ENCODE peak calls at places on chromosomes 1 and 21, in four cellular contexts. One of them, this sample, is unnamed.
A peak's percentile ranks its signal among the peaks of the same experiment; 100 is the strongest.

GRCh38 chr1:97350241-97350640 is 570.6 kb downstream of the DPYD start:
- DNase-seq in left ventricle myocardium inferior: no peak
- DNase-seq in cardiac muscle cell: no peak
- DNase-seq in tibial artery: no peak
- DNase-seq in this sample: no peak

GRCh38 chr1:23529146-23530088 is 1.6 kb downstream of the E2F2 start:
- DNase-seq in cardiac muscle cell: no peak
- DNase-seq in left ventricle myocardium inferior: no peak
- DNase-seq in tibial artery: no peak
- DNase-seq in this sample: no peak

GRCh38 chr1:44008259-44008658 is 16.9 kb downstream of the CCDC24 start:
- DNase-seq in cardiac muscle cell: no peak
- DNase-seq in tibial artery: no peak
- DNase-seq in left ventricle myocardium inferior: no peak
- DNase-seq in this sample: no peak

GRCh38 chr1:47637111-47637685 is 199.4 kb downstream of the FOXD2 start:
- DNase-seq in cardiac muscle cell: peak; percentile 50
- DNase-seq in left ventricle myocardium inferior: no peak
- DNase-seq in tibial artery: no peak
- DNase-seq in this sample: no peak

GRCh38 chr1:61743432-61743705 is 1.1 kb downstream of the PATJ start:
- DNase-seq in left ventricle myocardium inferior: no peak
- DNase-seq in cardiac muscle cell: no peak
- DNase-seq in tibial artery: no peak
- DNase-seq in this sample: no peak

GRCh38 chr1:63886348-63886747 is 112.5 kb downstream of the ROR1 start:
- DNase-seq in left ventricle myocardium inferior: no peak
- DNase-seq in cardiac muscle cell: no peak
- DNase-seq in tibial artery: no peak
- DNase-seq in this sample: no peak

GRCh38 chr1:60984066-60984799 is 98.1 kb upstream of the NFIA start:
- DNase-seq in left ventricle myocardium inferior: peak; percentile 57
- DNase-seq in cardiac muscle cell: peak; percentile 63
- DNase-seq in tibial artery: peak; percentile 81
- DNase-seq in this sample: no peak

GRCh38 chr1:28115267-28115666 is 26.9 kb upstream of the EYA3 start:
- DNase-seq in tibial artery: peak; percentile 33
- DNase-seq in cardiac muscle cell: peak; percentile 62
- DNase-seq in left ventricle myocardium inferior: no peak
- DNase-seq in this sample: no peak

GRCh38 chr1:63320024-63320799 is 2.2 kb upstream of the FOXD3 start:
- DNase-seq in left ventricle myocardium inferior: no peak
- DNase-seq in cardiac muscle cell: no peak
- DNase-seq in tibial artery: no peak
- DNase-seq in this sample: no peak

GRCh38 chr1:94769551-94769950 is 50.6 kb upstream of the SLC44A3 start:
- DNase-seq in left ventricle myocardium inferior: no peak
- DNase-seq in tibial artery: no peak
- DNase-seq in cardiac muscle cell: no peak
- DNase-seq in this sample: no peak

GRCh38 chr1:177256153-177256814 is 85.5 kb downstream of the BRINP2 start:
- DNase-seq in tibial artery: peak; percentile 28
- DNase-seq in left ventricle myocardium inferior: peak; percentile 52
- DNase-seq in cardiac muscle cell: peak; percentile 97
- DNase-seq in this sample: peak; percentile 93

GRCh38 chr1:58398714-58399113 is 147.8 kb downstream of the OMA1 start:
- DNase-seq in cardiac muscle cell: no peak
- DNase-seq in tibial artery: no peak
- DNase-seq in left ventricle myocardium inferior: no peak
- DNase-seq in this sample: no peak

GRCh38 chr21:15051652-15052554 is 12.9 kb downstream of the NRIP1 start:
- DNase-seq in cardiac muscle cell: peak; percentile 53
- DNase-seq in left ventricle myocardium inferior: no peak
- DNase-seq in tibial artery: no peak
- DNase-seq in this sample: no peak

GRCh38 chr21:42651515-42652401 is 1.7 kb upstream of the PDE9A start:
- DNase-seq in cardiac muscle cell: no peak
- DNase-seq in left ventricle myocardium inferior: peak; percentile 17
- DNase-seq in tibial artery: no peak
- DNase-seq in this sample: no peak

GRCh38 chr1:213070399-213070798 is 19.4 kb downstream of the RPS6KC1 start:
- DNase-seq in cardiac muscle cell: peak; percentile 85
- DNase-seq in left ventricle myocardium inferior: no peak
- DNase-seq in tibial artery: no peak
- DNase-seq in this sample: no peak

GRCh38 chr1:40092811-40093617 is 4.0 kb downstream of the PPT1 start:
- DNase-seq in tibial artery: no peak
- DNase-seq in cardiac muscle cell: peak; percentile 29
- DNase-seq in left ventricle myocardium inferior: no peak
- DNase-seq in this sample: no peak

GRCh38 chr1:21550097-21550496 is 40.9 kb downstream of the ALPL start:
- DNase-seq in left ventricle myocardium inferior: no peak
- DNase-seq in cardiac muscle cell: peak; percentile 49
- DNase-seq in tibial artery: no peak
- DNase-seq in this sample: no peak

GRCh38 chr21:28193189-28193588 is 799.5 kb downstream of the LTN1 start:
- DNase-seq in cardiac muscle cell: no peak
- DNase-seq in left ventricle myocardium inferior: no peak
- DNase-seq in tibial artery: no peak
- DNase-seq in this sample: no peak

GRCh38 chr1:15417365-15417934 is 7.8 kb downstream of the EFHD2 start:
- DNase-seq in tibial artery: peak; percentile 54
- DNase-seq in cardiac muscle cell: peak; percentile 42
- DNase-seq in left ventricle myocardium inferior: no peak
- DNase-seq in this sample: no peak

GRCh38 chr1:117658676-117659075 is 52.8 kb downstream of the TENT5C start:
- DNase-seq in left ventricle myocardium inferior: no peak
- DNase-seq in cardiac muscle cell: no peak
- DNase-seq in tibial artery: no peak
- DNase-seq in this sample: no peak

GRCh38 chr1:39105841-39106765 is 80.0 kb downstream of the NDUFS5 start:
- DNase-seq in cardiac muscle cell: peak; percentile 65
- DNase-seq in left ventricle myocardium inferior: peak; percentile 48
- DNase-seq in tibial artery: peak; percentile 51
- DNase-seq in this sample: no peak

GRCh38 chr1:79974659-79975058 is 968.1 kb upstream of the ADGRL4 start:
- DNase-seq in cardiac muscle cell: no peak
- DNase-seq in tibial artery: no peak
- DNase-seq in left ventricle myocardium inferior: no peak
- DNase-seq in this sample: no peak

GRCh38 chr1:85333186-85333585 is 56.8 kb upstream of the BCL10 start:
- DNase-seq in cardiac muscle cell: no peak
- DNase-seq in left ventricle myocardium inferior: no peak
- DNase-seq in tibial artery: no peak
- DNase-seq in this sample: no peak

GRCh38 chr1:85334962-85335361 is 58.5 kb upstream of the BCL10 start:
- DNase-seq in tibial artery: no peak
- DNase-seq in cardiac muscle cell: peak; percentile 39
- DNase-seq in left ventricle myocardium inferior: no peak
- DNase-seq in this sample: no peak

GRCh38 chr1:85330711-85331290 is 54.4 kb upstream of the BCL10 start:
- DNase-seq in tibial artery: no peak
- DNase-seq in left ventricle myocardium inferior: peak; percentile 34
- DNase-seq in cardiac muscle cell: peak; percentile 96
- DNase-seq in this sample: no peak

GRCh38 chr1:85330206-85330605 is 53.8 kb upstream of the BCL10 start:
- DNase-seq in cardiac muscle cell: peak; percentile 90
- DNase-seq in tibial artery: no peak
- DNase-seq in left ventricle myocardium inferior: no peak
- DNase-seq in this sample: no peak

GRCh38 chr1:85332575-85332974 is 56.1 kb upstream of the BCL10 start:
- DNase-seq in left ventricle myocardium inferior: no peak
- DNase-seq in tibial artery: no peak
- DNase-seq in cardiac muscle cell: no peak
- DNase-seq in this sample: no peak
- H3K4me1 ChIP-seq in left ventricle myocardium inferior: peaks cover 35% of the 10 kb centered on the region
- H3K4me1 ChIP-seq in tibial artery: peaks cover 25% of the 10 kb centered on the region
- H3K4me1 ChIP-seq in cardiac muscle cell: no peaks in the 10 kb centered on the region
- H3K4me1 ChIP-seq in this sample: peaks cover 32% of the 10 kb centered on the region

GRCh38 chr1:230851291-230851691 is 17.0 kb downstream of the C1orf198 start:
- DNase-seq in left ventricle myocardium inferior: no peak
- DNase-seq in tibial artery: no peak
- DNase-seq in cardiac muscle cell: peak; percentile 74
- DNase-seq in this sample: no peak
- H3K27ac ChIP-seq in left ventricle myocardium inferior: peak overlapping the region; percentile 91
- H3K27ac ChIP-seq in tibial artery: peak overlapping the region; percentile 89
- H3K27ac ChIP-seq in cardiac muscle cell: peak overlapping the region; percentile 97
- H3K27ac ChIP-seq in this sample: no peak overlapping the region

DNA sequence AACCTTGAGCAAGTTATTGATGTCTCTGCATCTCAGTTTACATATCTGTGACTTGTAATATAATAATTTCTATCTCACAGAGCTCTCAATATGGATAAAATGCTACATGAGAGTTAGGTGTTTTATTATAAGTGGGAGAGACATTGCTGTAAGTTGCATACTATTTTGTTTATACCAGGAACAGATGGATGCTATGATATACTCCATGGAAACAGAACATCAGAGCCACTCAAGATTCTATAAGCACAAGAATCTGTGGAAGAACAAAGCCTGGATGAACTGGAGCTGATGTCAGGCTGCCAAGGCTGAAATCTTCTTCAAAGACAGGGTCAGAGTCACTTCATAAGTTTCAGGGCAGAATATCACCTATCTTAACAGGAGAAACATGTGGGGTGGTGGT is 30.2 kb downstream of the DUSP10 start:
- DNase-seq in left ventricle myocardium inferior: no peak
- DNase-seq in cardiac muscle cell: no peak
- DNase-seq in tibial artery: no peak
- DNase-seq in this sample: no peak
- H3K4me1 ChIP-seq in left ventricle myocardium inferior: peaks cover 31% of the 10 kb centered on the region
- H3K4me1 ChIP-seq in cardiac muscle cell: peaks cover 35% of the 10 kb centered on the region
- H3K4me1 ChIP-seq in tibial artery: no peaks in the 10 kb centered on the region
- H3K4me1 ChIP-seq in this sample: peaks cover 5% of the 10 kb centered on the region

GRCh38 chr1:51724797-51725196 is 107.9 kb downstream of the OSBPL9 start:
- DNase-seq in left ventricle myocardium inferior: no peak
- DNase-seq in cardiac muscle cell: no peak
- DNase-seq in tibial artery: no peak
- DNase-seq in this sample: no peak

GRCh38 chr1:51729824-51730284 is 113.0 kb downstream of the OSBPL9 start:
- DNase-seq in cardiac muscle cell: peak; percentile 33
- DNase-seq in left ventricle myocardium inferior: no peak
- DNase-seq in tibial artery: no peak
- DNase-seq in this sample: no peak

GRCh38 chr1:51728611-51729155 is 111.8 kb downstream of the OSBPL9 start:
- DNase-seq in cardiac muscle cell: no peak
- DNase-seq in left ventricle myocardium inferior: no peak
- DNase-seq in tibial artery: no peak
- DNase-seq in this sample: no peak

GRCh38 chr1:51729156-51729823 is 112.4 kb downstream of the OSBPL9 start:
- DNase-seq in cardiac muscle cell: peak; percentile 95
- DNase-seq in left ventricle myocardium inferior: peak; percentile 91
- DNase-seq in tibial artery: peak; percentile 77
- DNase-seq in this sample: no peak

GRCh38 chr1:51726544-51727225 is 109.8 kb downstream of the OSBPL9 start:
- DNase-seq in cardiac muscle cell: no peak
- DNase-seq in tibial artery: no peak
- DNase-seq in left ventricle myocardium inferior: no peak
- DNase-seq in this sample: no peak
- H3K27ac ChIP-seq in cardiac muscle cell: no peak overlapping the region
- H3K27ac ChIP-seq in tibial artery: no peak overlapping the region
- H3K27ac ChIP-seq in left ventricle myocardium inferior: no peak overlapping the region
- H3K27ac ChIP-seq in this sample: no peak overlapping the region

GRCh38 chr1:207242911-207243310 is 78.6 kb upstream of the CD55 start:
- DNase-seq in cardiac muscle cell: no peak
- DNase-seq in left ventricle myocardium inferior: no peak
- DNase-seq in tibial artery: no peak
- DNase-seq in this sample: no peak

GRCh38 chr1:207241164-207241934 is 80.1 kb upstream of the CD55 start:
- DNase-seq in cardiac muscle cell: no peak
- DNase-seq in left ventricle myocardium inferior: no peak
- DNase-seq in tibial artery: no peak
- DNase-seq in this sample: no peak

GRCh38 chr1:207245124-207245523 is 76.4 kb upstream of the CD55 start:
- DNase-seq in cardiac muscle cell: no peak
- DNase-seq in left ventricle myocardium inferior: no peak
- DNase-seq in tibial artery: no peak
- DNase-seq in this sample: no peak

GRCh38 chr1:207244409-207244801 is 77.1 kb upstream of the CD55 start:
- DNase-seq in cardiac muscle cell: no peak
- DNase-seq in left ventricle myocardium inferior: no peak
- DNase-seq in tibial artery: no peak
- DNase-seq in this sample: no peak

DNA sequence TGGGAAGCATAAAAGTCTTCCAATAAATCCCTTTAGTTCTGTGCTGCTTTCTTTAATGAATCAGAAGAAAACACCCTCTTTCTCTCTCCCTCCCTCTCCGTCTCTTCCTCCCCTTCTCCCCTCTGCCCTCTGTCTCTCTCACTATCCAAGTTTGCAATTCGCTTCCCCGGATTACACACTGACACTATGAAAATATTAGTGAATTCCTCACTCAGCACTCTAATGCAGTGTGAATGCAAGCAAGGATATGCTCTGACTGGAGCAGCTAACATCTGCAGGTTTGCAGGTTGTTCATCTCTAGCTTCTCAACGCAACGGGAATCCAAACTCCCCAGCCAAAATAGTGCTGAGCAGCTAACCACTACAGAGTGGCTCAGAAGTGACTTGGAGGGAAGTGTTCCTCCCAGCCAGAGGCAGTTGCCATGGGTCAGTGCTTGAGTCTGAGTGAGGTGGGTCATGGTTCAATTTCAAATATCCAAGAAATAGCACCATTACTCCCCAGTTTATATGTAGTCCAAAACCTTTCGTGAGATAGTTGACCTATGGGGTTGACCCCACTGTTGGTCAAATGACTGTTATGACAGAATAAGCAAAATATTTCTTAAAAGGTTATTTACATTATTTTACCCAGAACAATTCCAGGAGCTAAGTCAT is 77.6 kb upstream of the CD55 start:
- DNase-seq in cardiac muscle cell: no peak
- DNase-seq in left ventricle myocardium inferior: no peak
- DNase-seq in tibial artery: no peak
- DNase-seq in this sample: no peak
- H3K4me1 ChIP-seq in cardiac muscle cell: no peaks in the 10 kb centered on the region
- H3K4me1 ChIP-seq in left ventricle myocardium inferior: peaks cover 7% of the 10 kb centered on the region
- H3K4me1 ChIP-seq in tibial artery: no peaks in the 10 kb centered on the region
- H3K4me1 ChIP-seq in this sample: peaks cover 18% of the 10 kb centered on the region

DNA sequence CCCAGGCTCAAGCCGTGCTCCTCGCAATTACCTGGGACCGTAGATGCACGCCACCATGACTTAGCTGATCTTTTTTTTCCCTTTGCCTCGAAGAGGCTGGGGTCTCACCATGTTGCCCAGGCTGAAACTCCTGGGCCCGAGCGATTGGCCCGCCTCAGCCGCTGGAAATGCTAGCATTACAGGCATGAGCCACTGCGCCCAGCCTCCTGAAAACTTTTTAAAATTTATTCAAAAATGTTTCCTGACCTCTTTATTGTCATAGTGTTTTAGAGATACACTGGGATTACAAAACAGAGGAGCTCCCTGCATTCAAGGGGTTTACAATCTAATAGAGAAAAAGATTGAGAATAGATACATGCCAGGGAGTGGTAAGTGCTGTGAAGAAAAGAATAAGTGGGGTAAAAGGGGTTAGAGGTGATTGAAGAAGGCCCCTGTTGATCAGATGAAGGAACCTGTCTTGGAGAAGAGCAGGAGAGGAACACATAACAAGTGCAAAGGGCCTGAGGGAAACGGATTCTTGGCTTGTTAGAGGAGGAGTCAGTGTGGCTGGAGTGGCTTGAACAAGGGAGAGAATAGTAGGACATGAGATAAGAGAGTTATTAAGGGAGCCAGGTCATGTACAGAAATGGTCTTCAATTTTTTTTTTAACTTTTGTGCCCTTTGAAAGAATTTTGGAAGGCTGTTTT is 1.7 kb upstream of the TRIM33 start:
- DNase-seq in cardiac muscle cell: no peak
- DNase-seq in tibial artery: no peak
- DNase-seq in left ventricle myocardium inferior: no peak
- DNase-seq in this sample: no peak
- H3K27ac ChIP-seq in cardiac muscle cell: no peak overlapping the region
- H3K27ac ChIP-seq in tibial artery: no peak overlapping the region
- H3K27ac ChIP-seq in left ventricle myocardium inferior: peak overlapping the region; percentile 97
- H3K27ac ChIP-seq in this sample: no peak overlapping the region